ENCODE peak calls at places on chromosomes 4 and X, in nine cellular contexts. A, T, Y, Q, N, V, F, C and B are unnamed samples.

GRCh38 chr4:16227462-16227868 is 1.2 kb upstream of the TAPT1 start:
- DNase-seq in F (peak), Y (peak), T (peak), N (no peak), Q (no peak), A (no peak), V (peak), C (no peak), B (no peak)

GRCh38 chrX:31656013-31656412 is 584.2 kb upstream of the FTHL17 start:
- DNase-seq in Y (peak), T (peak), Q (no peak), C (no peak), N (no peak), V (no peak), F (no peak), A (no peak), B (no peak)

GRCh38 chrX:133335027-133335426 is 80.3 kb downstream of the GPC4 start:
- DNase-seq in C (no peak), F (peak), V (peak), Q (peak), N (no peak), T (peak), A (no peak), Y (peak), B (no peak)

GRCh38 chr4:70778888-70779422 is 57.2 kb downstream of the RUFY3 start:
- DNase-seq in Q (no peak), T (peak), N (no peak), C (no peak), F (no peak), A (no peak), Y (peak), V (no peak), B (peak)

GRCh38 chrX:46838482-46838857 is 1.6 kb downstream of the RP2 start:
- DNase-seq in T (no peak), Q (no peak), A (no peak), C (no peak), V (no peak), F (no peak), Y (no peak), N (no peak), B (no peak)

GRCh38 chr4:100929135-100929534 is 411.3 kb upstream of the EMCN start:
- DNase-seq in N (no peak), T (no peak), Q (no peak), V (no peak), F (peak), Y (no peak), C (no peak), A (no peak), B (no peak)

GRCh38 chr4:112526061-112526460 is 10.1 kb upstream of the NEUROG2 start:
- DNase-seq in C (no peak), A (no peak), N (no peak), Q (no peak), F (no peak), T (no peak), V (no peak), Y (peak), B (no peak)

GRCh38 chr4:19655666-19656065 is 596.0 kb upstream of the SLIT2 start:
- DNase-seq in Y (no peak), T (no peak), F (no peak), A (no peak), V (no peak), Q (no peak), C (no peak), N (no peak), B (no peak)

GRCh38 chr4:118729287-118730286 is 44.4 kb downstream of the METTL14 start:
- DNase-seq in A (no peak), Y (peak), Q (no peak), C (no peak), N (no peak), V (no peak), T (peak), F (no peak), B (no peak)

GRCh38 chr4:13876151-13876550 is 248.6 kb upstream of the BOD1L1 start:
- DNase-seq in F (no peak), T (no peak), Q (peak), N (no peak), C (no peak), A (no peak), Y (no peak), V (no peak), B (no peak)

GRCh38 chr4:26034849-26035248 is 120.8 kb downstream of the SMIM20 start:
- DNase-seq in N (no peak), T (no peak), A (no peak), C (no peak), Y (no peak), Q (no peak), V (no peak), F (no peak), B (no peak)

GRCh38 chr4:17817027-17817426 is 6.2 kb downstream of the NCAPG start:
- DNase-seq in V (peak), C (no peak), T (peak), Q (peak), A (no peak), Y (peak), N (no peak), F (peak), B (no peak)

GRCh38 chrX:108250654-108251579 is 159.3 kb downstream of the ATG4A start:
- DNase-seq in F (peak), V (no peak), Y (no peak), A (no peak), C (no peak), Q (no peak), T (no peak), N (no peak), B (no peak)

GRCh38 chr4:35461931-35462659 is 782.2 kb downstream of the ARAP2 start:
- DNase-seq in T (no peak), V (peak), Y (no peak), N (no peak), Q (no peak), A (no peak), F (no peak), C (no peak), B (no peak)

GRCh38 chr4:148302416-148302815 is 139.8 kb downstream of the NR3C2 start:
- DNase-seq in T (no peak), F (no peak), Y (no peak), C (no peak), A (no peak), Q (no peak), N (no peak), V (no peak), B (no peak)

GRCh38 chr4:52376107-52376704 is 282.9 kb downstream of the USP46 start:
- DNase-seq in N (peak), A (no peak), T (peak), C (no peak), F (peak), Y (peak), V (peak), Q (peak), B (no peak)

GRCh38 chr4:15451181-15451865 is 18.4 kb upstream of the CC2D2A start:
- DNase-seq in T (peak), A (no peak), F (no peak), C (no peak), V (no peak), N (no peak), Q (peak), Y (peak), B (no peak)

GRCh38 chr4:156493858-156494257 is 477.7 kb downstream of the PDGFC start:
- DNase-seq in Y (peak), T (no peak), N (no peak), C (no peak), Q (no peak), F (no peak), V (no peak), A (no peak), B (no peak)

GRCh38 chr4:169383724-169384123 is 113.0 kb upstream of the SH3RF1 start:
- DNase-seq in Y (peak), F (no peak), C (no peak), A (no peak), T (peak), Q (no peak), N (no peak), V (no peak), B (no peak)

GRCh38 chr4:80073362-80074008 is 456 bp upstream of the ANTXR2 start:
- DNase-seq in Y (no peak), V (no peak), C (no peak), N (no peak), Q (no peak), F (no peak), A (no peak), T (no peak), B (no peak)

GRCh38 chrX:134246282-134246681 is 9.3 kb downstream of the CCDC160 start:
- DNase-seq in F (peak), T (peak), N (no peak), A (no peak), V (no peak), C (no peak), Q (no peak), Y (no peak), B (no peak)

GRCh38 chrX:40100141-40100536 is 2.4 kb upstream of the BCOR start:
- DNase-seq in Q (no peak), F (no peak), Y (peak), V (peak), C (no peak), N (no peak), A (no peak), T (peak), B (no peak)

GRCh38 chr4:140237616-140238352 is 83.8 kb upstream of the MAML3 start:
- DNase-seq in F (no peak), A (no peak), C (peak), T (peak), Y (peak), Q (no peak), N (no peak), V (peak), B (peak)

GRCh38 chr4:158817562-158818370 is 48.9 kb downstream of the FNIP2 start:
- DNase-seq in C (no peak), T (peak), A (no peak), Q (no peak), N (no peak), V (no peak), F (no peak), Y (peak), B (no peak)

GRCh38 chrX:120453985-120454384 is 15.1 kb downstream of the LAMP2 start:
- DNase-seq in A (no peak), N (no peak), T (peak), F (no peak), Q (no peak), Y (peak), C (no peak), V (no peak), B (no peak)

GRCh38 chr4:18100657-18101056 is 79.1 kb upstream of the LCORL start:
- DNase-seq in Y (no peak), N (no peak), T (no peak), V (no peak), A (no peak), F (no peak), C (no peak), Q (no peak), B (no peak)

GRCh38 chr4:48212165-48212564 is 57.5 kb downstream of the TEC start:
- DNase-seq in N (no peak), C (no peak), V (no peak), T (no peak), Q (no peak), F (no peak), A (no peak), Y (no peak), B (no peak)

GRCh38 chr4:160872491-160872890 is 1291.3 kb downstream of the FSTL5 start:
- DNase-seq in Q (no peak), A (no peak), C (no peak), Y (no peak), V (no peak), F (no peak), N (no peak), T (no peak), B (no peak)

GRCh38 chr4:106529348-106530033 is 160.9 kb upstream of the GIMD1 start:
- DNase-seq in Y (peak), T (peak), F (no peak), V (no peak), C (no peak), A (no peak), N (no peak), Q (peak), B (no peak)

GRCh38 chrX:55135171-55135570 is 46.4 kb downstream of the PAGE2 start:
- DNase-seq in Y (peak), N (no peak), A (no peak), T (peak), F (peak), V (peak), Q (peak), C (peak), B (peak)

GRCh38 chr4:120299631-120300030 is 233.0 kb upstream of the MAD2L1 start:
- DNase-seq in N (no peak), C (no peak), Q (no peak), T (no peak), A (no peak), V (peak), Y (no peak), F (no peak), B (peak)

GRCh38 chr4:131302108-131302507 is 1847.0 kb upstream of the PCDH10 start:
- DNase-seq in T (no peak), C (no peak), Q (no peak), V (peak), N (no peak), F (no peak), A (no peak), Y (no peak), B (no peak)

GRCh38 chrX:104921606-104922205 is 298.8 kb downstream of the TEX13A start:
- DNase-seq in A (no peak), N (no peak), Q (no peak), C (no peak), T (no peak), F (no peak), Y (no peak), V (no peak), B (no peak)